ENCODE peak calls at places on chromosome 12, in four cellular contexts. One of them, this sample, is unnamed.

GRCh38 chr12:14514154-14514842 is 53.4 kb downstream of the PLBD1 start:
- DNase-seq in heart left ventricle: no peak
- DNase-seq in neural progenitor cell: peak
- DNase-seq in sigmoid colon: no peak
- DNase-seq in this sample: no peak

GRCh38 chr12:7158866-7159600 is 28.9 kb downstream of the CLSTN3 start:
- DNase-seq in heart left ventricle: no peak
- DNase-seq in neural progenitor cell: no peak
- DNase-seq in sigmoid colon: peak
- DNase-seq in this sample: no peak

GRCh38 chr12:106769078-106769477 is 5.4 kb upstream of the RIC8B start:
- DNase-seq in heart left ventricle: no peak
- DNase-seq in neural progenitor cell: peak
- DNase-seq in sigmoid colon: no peak
- DNase-seq in this sample: no peak

GRCh38 chr12:127108360-127109215 is 1158.4 kb upstream of the TMEM132C start:
- DNase-seq in heart left ventricle: peak
- DNase-seq in neural progenitor cell: peak
- DNase-seq in sigmoid colon: no peak
- DNase-seq in this sample: peak

GRCh38 chr12:65335021-65335714 is 56.7 kb downstream of the MSRB3 start:
- DNase-seq in heart left ventricle: peak
- DNase-seq in neural progenitor cell: no peak
- DNase-seq in sigmoid colon: peak
- DNase-seq in this sample: no peak

GRCh38 chr12:109310247-109311125 is 1.4 kb upstream of the FOXN4 start:
- DNase-seq in heart left ventricle: no peak
- DNase-seq in neural progenitor cell: peak
- DNase-seq in sigmoid colon: no peak
- DNase-seq in this sample: no peak

GRCh38 chr12:55935742-55936151 is 4.8 kb downstream of the DGKA start:
- DNase-seq in heart left ventricle: peak
- DNase-seq in neural progenitor cell: no peak
- DNase-seq in sigmoid colon: peak
- DNase-seq in this sample: peak

GRCh38 chr12:80313184-80313583 is 130.9 kb upstream of the PTPRQ start:
- DNase-seq in heart left ventricle: no peak
- DNase-seq in neural progenitor cell: no peak
- DNase-seq in sigmoid colon: no peak
- DNase-seq in this sample: no peak

GRCh38 chr12:25518512-25518911 is 34.6 kb downstream of the LMNTD1 start:
- DNase-seq in heart left ventricle: no peak
- DNase-seq in neural progenitor cell: no peak
- DNase-seq in sigmoid colon: no peak
- DNase-seq in this sample: no peak

GRCh38 chr12:29547151-29547561 is 49.7 kb upstream of the OVCH1 start:
- DNase-seq in heart left ventricle: no peak
- DNase-seq in neural progenitor cell: no peak
- DNase-seq in sigmoid colon: no peak
- DNase-seq in this sample: no peak

GRCh38 chr12:5718680-5719079 is 226.4 kb downstream of the ANO2 start:
- DNase-seq in heart left ventricle: peak
- DNase-seq in neural progenitor cell: no peak
- DNase-seq in sigmoid colon: no peak
- DNase-seq in this sample: peak

GRCh38 chr12:43282106-43282505 is 269.9 kb downstream of the ADAMTS20 start:
- DNase-seq in heart left ventricle: no peak
- DNase-seq in neural progenitor cell: no peak
- DNase-seq in sigmoid colon: no peak
- DNase-seq in this sample: no peak

GRCh38 chr12:65449400-65449799 is 170.9 kb downstream of the MSRB3 start:
- DNase-seq in heart left ventricle: no peak
- DNase-seq in neural progenitor cell: no peak
- DNase-seq in sigmoid colon: no peak
- DNase-seq in this sample: no peak

GRCh38 chr12:122081697-122082221 is 3.2 kb downstream of the MLXIP start:
- DNase-seq in heart left ventricle: peak
- DNase-seq in neural progenitor cell: no peak
- DNase-seq in sigmoid colon: peak
- DNase-seq in this sample: peak

GRCh38 chr12:28899951-28900350 is 249.1 kb upstream of the FAR2 start:
- DNase-seq in heart left ventricle: no peak
- DNase-seq in neural progenitor cell: no peak
- DNase-seq in sigmoid colon: no peak
- DNase-seq in this sample: no peak

GRCh38 chr12:8609061-8609570 is 3.5 kb downstream of the AICDA start:
- DNase-seq in heart left ventricle: no peak
- DNase-seq in neural progenitor cell: peak
- DNase-seq in sigmoid colon: no peak
- DNase-seq in this sample: no peak

GRCh38 chr12:53937099-53937498 is 1.5 kb upstream of the HOXC13 start:
- DNase-seq in heart left ventricle: no peak
- DNase-seq in neural progenitor cell: no peak
- DNase-seq in sigmoid colon: no peak
- DNase-seq in this sample: no peak

GRCh38 chr12:116559330-116560080 is at the start of gene MAP1LC3B2:
- DNase-seq in heart left ventricle: peak
- DNase-seq in neural progenitor cell: peak
- DNase-seq in sigmoid colon: peak
- DNase-seq in this sample: peak

GRCh38 chr12:113273053-113273725 is 51.9 kb downstream of the TPCN1 start:
- DNase-seq in heart left ventricle: no peak
- DNase-seq in neural progenitor cell: no peak
- DNase-seq in sigmoid colon: no peak
- DNase-seq in this sample: no peak

GRCh38 chr12:30989754-30990153 is 63.2 kb downstream of the TSPAN11 start:
- DNase-seq in heart left ventricle: peak
- DNase-seq in neural progenitor cell: peak
- DNase-seq in sigmoid colon: no peak
- DNase-seq in this sample: peak

GRCh38 chr12:57460457-57461325 is 1.1 kb downstream of the GLI1 start:
- DNase-seq in heart left ventricle: no peak
- DNase-seq in neural progenitor cell: peak
- DNase-seq in sigmoid colon: no peak
- DNase-seq in this sample: no peak

GRCh38 chr12:78293039-78293686 is 462.5 kb downstream of the NAV3 start:
- DNase-seq in heart left ventricle: no peak
- DNase-seq in neural progenitor cell: no peak
- DNase-seq in sigmoid colon: no peak
- DNase-seq in this sample: no peak

GRCh38 chr12:51323966-51324895 is at the start of gene BIN2:
- DNase-seq in heart left ventricle: peak
- DNase-seq in neural progenitor cell: no peak
- DNase-seq in sigmoid colon: no peak
- DNase-seq in this sample: peak

GRCh38 chr12:67077617-67078016 is 191.5 kb upstream of the CAND1 start:
- DNase-seq in heart left ventricle: no peak
- DNase-seq in neural progenitor cell: no peak
- DNase-seq in sigmoid colon: no peak
- DNase-seq in this sample: no peak

GRCh38 chr12:87953257-87953860 is 75.8 kb downstream of the C12orf50 start:
- DNase-seq in heart left ventricle: no peak
- DNase-seq in neural progenitor cell: peak
- DNase-seq in sigmoid colon: no peak
- DNase-seq in this sample: no peak

DNA sequence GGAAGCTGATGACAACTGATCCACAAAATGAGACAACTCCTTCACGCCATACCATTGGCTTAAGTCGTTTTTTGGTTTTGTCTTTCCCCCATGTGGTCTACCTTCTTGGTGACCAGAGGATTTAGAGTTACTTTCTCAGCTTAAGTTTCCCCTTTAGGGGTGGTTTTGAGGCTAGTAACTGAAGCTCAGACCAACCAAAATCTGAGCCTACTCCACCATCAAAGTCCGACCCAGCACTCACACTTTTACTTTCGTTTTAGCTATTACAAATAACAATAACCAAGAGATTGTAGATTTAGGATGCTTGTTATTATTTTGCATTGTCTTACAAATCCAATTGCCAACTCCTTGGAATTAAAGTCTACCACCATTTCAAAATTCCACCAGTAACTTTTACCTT is 130.6 kb upstream of the MDM1 start:
- DNase-seq in heart left ventricle: no peak
- DNase-seq in neural progenitor cell: no peak
- DNase-seq in sigmoid colon: no peak
- DNase-seq in this sample: no peak
- H3K27ac ChIP-seq in heart left ventricle: no peak
- H3K27ac ChIP-seq in neural progenitor cell: no peak
- H3K27ac ChIP-seq in sigmoid colon: no peak
- H3K27ac ChIP-seq in this sample: no peak

GRCh38 chr12:49367381-49368239 is at the start of gene SPATS2:
- DNase-seq in heart left ventricle: peak
- DNase-seq in neural progenitor cell: no peak
- DNase-seq in sigmoid colon: peak
- DNase-seq in this sample: peak

GRCh38 chr12:49364989-49365388 is 2.3 kb upstream of the SPATS2 start:
- DNase-seq in heart left ventricle: no peak
- DNase-seq in neural progenitor cell: no peak
- DNase-seq in sigmoid colon: no peak
- DNase-seq in this sample: no peak

GRCh38 chr12:49368240-49368600 is 958 bp downstream of the SPATS2 start:
- DNase-seq in heart left ventricle: no peak
- DNase-seq in neural progenitor cell: no peak
- DNase-seq in sigmoid colon: no peak
- DNase-seq in this sample: no peak

GRCh38 chr12:49366652-49367380 is 446 bp upstream of the SPATS2 start:
- DNase-seq in heart left ventricle: peak
- DNase-seq in neural progenitor cell: peak
- DNase-seq in sigmoid colon: peak
- DNase-seq in this sample: peak

GRCh38 chr12:49365542-49365941 is 1.7 kb upstream of the SPATS2 start:
- DNase-seq in heart left ventricle: no peak
- DNase-seq in neural progenitor cell: no peak
- DNase-seq in sigmoid colon: no peak
- DNase-seq in this sample: no peak
- H3K27ac ChIP-seq in heart left ventricle: no peak
- H3K27ac ChIP-seq in neural progenitor cell: no peak
- H3K27ac ChIP-seq in sigmoid colon: no peak
- H3K27ac ChIP-seq in this sample: peak

GRCh38 chr12:111758120-111758561 is 8.6 kb upstream of the ALDH2 start:
- DNase-seq in heart left ventricle: peak
- DNase-seq in neural progenitor cell: peak
- DNase-seq in sigmoid colon: no peak
- DNase-seq in this sample: peak

GRCh38 chr12:111761099-111761498 is 5.6 kb upstream of the ALDH2 start:
- DNase-seq in heart left ventricle: no peak
- DNase-seq in neural progenitor cell: no peak
- DNase-seq in sigmoid colon: no peak
- DNase-seq in this sample: no peak

GRCh38 chr12:111757361-111758119 is 9.2 kb upstream of the ALDH2 start:
- DNase-seq in heart left ventricle: peak
- DNase-seq in neural progenitor cell: peak
- DNase-seq in sigmoid colon: peak
- DNase-seq in this sample: peak

GRCh38 chr12:111759991-111760390 is 6.7 kb upstream of the ALDH2 start:
- DNase-seq in heart left ventricle: no peak
- DNase-seq in neural progenitor cell: no peak
- DNase-seq in sigmoid colon: no peak
- DNase-seq in this sample: no peak

DNA sequence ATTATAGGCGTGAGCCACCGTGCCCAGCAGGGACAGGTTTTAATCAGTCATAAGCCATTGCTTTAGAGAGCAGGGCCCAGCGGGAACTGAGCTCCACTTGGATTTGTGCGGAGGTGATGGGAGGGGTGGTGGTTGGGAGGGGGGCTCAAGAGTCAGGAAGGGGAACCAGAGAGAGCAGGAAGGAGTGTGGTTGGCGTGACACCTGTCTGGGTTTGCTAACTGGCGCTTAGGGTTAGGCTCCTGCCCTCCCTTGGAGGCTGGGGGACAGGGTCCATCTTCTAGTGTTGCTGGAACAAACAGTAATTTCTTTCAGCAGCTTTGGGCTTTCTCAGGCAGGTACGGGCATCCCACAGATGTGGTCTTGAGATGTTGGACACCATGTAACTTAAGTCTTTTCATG is 7.5 kb upstream of the ALDH2 start:
- DNase-seq in heart left ventricle: no peak
- DNase-seq in neural progenitor cell: no peak
- DNase-seq in sigmoid colon: no peak
- DNase-seq in this sample: no peak
- H3K27ac ChIP-seq in heart left ventricle: no peak
- H3K27ac ChIP-seq in neural progenitor cell: no peak
- H3K27ac ChIP-seq in sigmoid colon: no peak
- H3K27ac ChIP-seq in this sample: no peak

GRCh38 chr12:11767029-11767724 is 117.7 kb downstream of the ETV6 start:
- DNase-seq in heart left ventricle: no peak
- DNase-seq in neural progenitor cell: no peak
- DNase-seq in sigmoid colon: no peak
- DNase-seq in this sample: no peak
- H3K27ac ChIP-seq in heart left ventricle: no peak
- H3K27ac ChIP-seq in neural progenitor cell: no peak
- H3K27ac ChIP-seq in sigmoid colon: peak
- H3K27ac ChIP-seq in this sample: peak

DNA sequence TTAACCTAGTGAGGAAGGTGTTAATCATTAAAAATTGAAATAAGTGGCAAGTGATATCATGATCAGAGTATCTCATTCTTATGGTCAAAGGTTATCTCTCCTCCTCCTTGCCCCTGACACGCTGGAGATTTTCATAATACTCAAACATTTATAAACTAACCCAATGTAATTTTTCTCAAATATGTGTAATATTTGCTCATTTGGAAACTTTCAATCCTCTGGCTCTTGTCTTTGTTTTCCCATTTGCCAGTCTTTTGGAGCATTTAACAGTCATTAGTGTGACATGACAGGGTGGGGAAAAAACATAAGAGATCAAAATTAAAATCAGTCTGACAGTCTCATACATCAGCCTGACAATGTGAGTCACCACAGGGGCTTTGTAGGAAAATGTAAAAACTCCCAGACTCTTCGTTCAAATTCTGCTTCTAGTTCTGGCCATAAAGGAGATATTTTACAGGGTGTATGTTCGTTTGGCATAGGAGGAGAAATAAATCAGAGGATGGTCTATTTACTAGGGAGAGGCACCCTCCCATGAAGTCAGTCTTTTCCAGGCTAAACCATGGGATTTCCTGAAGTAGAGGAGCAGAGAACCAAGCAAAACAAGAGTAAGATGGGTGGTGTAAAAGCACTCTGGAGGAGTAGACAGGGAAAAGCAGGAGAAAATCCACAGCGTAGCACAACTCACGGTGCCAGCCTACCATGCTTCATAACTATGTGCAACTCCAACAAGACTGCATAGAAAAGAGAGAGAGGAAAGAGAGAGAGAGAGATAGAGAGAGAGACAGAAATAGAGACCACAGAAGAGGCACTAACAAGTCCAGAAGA is 369.2 kb upstream of the PDE3A start:
- DNase-seq in heart left ventricle: no peak
- DNase-seq in neural progenitor cell: no peak
- DNase-seq in sigmoid colon: no peak
- DNase-seq in this sample: no peak
- H3K27ac ChIP-seq in heart left ventricle: peak
- H3K27ac ChIP-seq in neural progenitor cell: no peak
- H3K27ac ChIP-seq in sigmoid colon: no peak
- H3K27ac ChIP-seq in this sample: peak

GRCh38 chr12:124294686-124295315 is at the start of gene RFLNA:
- DNase-seq in heart left ventricle: no peak
- DNase-seq in neural progenitor cell: peak
- DNase-seq in sigmoid colon: no peak
- DNase-seq in this sample: no peak
- H3K27ac ChIP-seq in heart left ventricle: no peak
- H3K27ac ChIP-seq in neural progenitor cell: no peak
- H3K27ac ChIP-seq in sigmoid colon: no peak
- H3K27ac ChIP-seq in this sample: no peak

GRCh38 chr12:2057041-2057792 is 4.4 kb downstream of the CACNA1C start:
- DNase-seq in heart left ventricle: peak
- DNase-seq in neural progenitor cell: peak
- DNase-seq in sigmoid colon: peak
- DNase-seq in this sample: peak
- H3K27ac ChIP-seq in heart left ventricle: no peak
- H3K27ac ChIP-seq in neural progenitor cell: no peak
- H3K27ac ChIP-seq in sigmoid colon: peak
- H3K27ac ChIP-seq in this sample: peak

This sample was measured in left ventricle myocardium inferior.